ENCODE peak calls at places on chromosome 10, in six cellular contexts. I is HCT116; T is stimulated activated CD4-positive, alpha-beta T cell treated with anti-CD3 and anti-CD28 coated beads, Interleukin-2, amount 100 ng/mL, for 48 hours; A is IMR-90; C is psoas muscle; P is occipital lobe. V is an unnamed sample.

GRCh38 chr10:130751851-130752250 is 559.7 kb downstream of the TCERG1L start:
- DNase-seq in I (no peak), T (no peak), A (no peak), C (peak), P (no peak), V (no peak)

GRCh38 chr10:127908106-127908957 is 1.4 kb downstream of the PTPRE start:
- DNase-seq in I (peak), T (no peak), A (peak), C (peak), P (no peak), V (no peak)

GRCh38 chr10:10758306-10758705 is 259.4 kb upstream of the CELF2 start:
- DNase-seq in I (no peak), T (no peak), A (no peak), C (no peak), P (no peak), V (no peak)

GRCh38 chr10:110357252-110357780 is 52.6 kb upstream of the SMNDC1 start:
- DNase-seq in I (peak), T (no peak), A (peak), C (no peak), P (peak), V (peak)

GRCh38 chr10:84201682-84202081 is 7.3 kb downstream of the CDHR1 start:
- DNase-seq in I (no peak), T (no peak), A (no peak), C (no peak), P (no peak), V (no peak)

GRCh38 chr10:3493621-3494020 is 291.4 kb downstream of the KLF6 start:
- DNase-seq in I (no peak), T (no peak), A (no peak), C (no peak), P (no peak), V (no peak)

GRCh38 chr10:20084451-20084850 is 268.2 kb downstream of the PLXDC2 start:
- DNase-seq in I (no peak), T (no peak), A (no peak), C (no peak), P (no peak), V (no peak)

GRCh38 chr10:69732826-69733150 is 68.9 kb upstream of the COL13A1 start:
- DNase-seq in I (no peak), T (no peak), A (no peak), C (no peak), P (no peak), V (no peak)

GRCh38 chr10:80158598-80159127 is 26.1 kb downstream of the PLAC9 start:
- DNase-seq in I (peak), T (no peak), A (peak), C (peak), P (peak), V (peak)

GRCh38 chr10:116688241-116688711 is 54.1 kb downstream of the HSPA12A start:
- DNase-seq in I (no peak), T (no peak), A (peak), C (no peak), P (peak), V (peak)

GRCh38 chr10:131736321-131736980 is 164.4 kb upstream of the PPP2R2D start:
- DNase-seq in I (no peak), T (no peak), A (no peak), C (peak), P (no peak), V (peak)

GRCh38 chr10:88565072-88565471 is 18.0 kb downstream of the RNLS start:
- DNase-seq in I (peak), T (no peak), A (peak), C (no peak), P (no peak), V (no peak)

GRCh38 chr10:58615237-58615935 is 102.7 kb downstream of the BICC1 start:
- DNase-seq in I (no peak), T (no peak), A (no peak), C (peak), P (no peak), V (no peak)